ENCODE peak calls at places on chromosome 20, in seven cellular contexts. T is HT1080; L is HEK293T; K is activated naive CD4-positive, alpha-beta T cell; W is stimulated activated CD4-positive, alpha-beta T cell treated with anti-CD3 and anti-CD28 coated beads, Interleukin-1b, Interleukin-23, amount 100 ng/mL, for 1 hour; R is DMS153; C is heart right ventricle. Y is an unnamed sample.

GRCh38 chr20:51189814-51190782 is 167.2 kb upstream of the KCNG1 start:
- DNase-seq in T (no peak), L (no peak), K (no peak), W (no peak), R (no peak), C (no peak), Y (no peak)

GRCh38 chr20:37886851-37887297 is 16.1 kb upstream of the VSTM2L start:
- DNase-seq in T (peak), L (no peak), K (no peak), W (no peak), R (peak), C (peak), Y (no peak)

GRCh38 chr20:17461941-17462340 is 69.2 kb downstream of the BFSP1 start:
- DNase-seq in T (no peak), L (no peak), K (no peak), W (no peak), R (no peak), C (no peak), Y (no peak)

GRCh38 chr20:9022361-9022760 is 46.5 kb upstream of the PLCB4 start:
- DNase-seq in T (no peak), L (no peak), K (no peak), W (no peak), R (no peak), C (no peak), Y (no peak)

GRCh38 chr20:53948383-53949318 is 121.7 kb downstream of the BCAS1 start:
- DNase-seq in T (no peak), L (no peak), K (no peak), W (no peak), R (no peak), C (no peak), Y (no peak)

GRCh38 chr20:51625105-51625504 is 82.6 kb upstream of the NFATC2 start:
- DNase-seq in T (no peak), L (no peak), K (no peak), W (no peak), R (no peak), C (no peak), Y (no peak)

GRCh38 chr20:17864791-17865190 is 103.8 kb downstream of the SNX5 start:
- DNase-seq in T (no peak), L (no peak), K (no peak), W (no peak), R (no peak), C (no peak), Y (no peak)

GRCh38 chr20:3032624-3033023 is 10.8 kb upstream of the GNRH2 start:
- DNase-seq in T (no peak), L (no peak), K (no peak), W (no peak), R (no peak), C (peak), Y (no peak)

GRCh38 chr20:50278377-50278683 is 87.7 kb downstream of the CEBPB start:
- DNase-seq in T (no peak), L (no peak), K (no peak), W (no peak), R (no peak), C (no peak), Y (no peak)

Y was measured in stromal cell of bone marrow.